ENCODE peak calls at places on chromosomes 1 and 21, in six cellular contexts. One of them, this sample, is unnamed.

GRCh38 chr1:14930224-14930965 is 223.2 kb upstream of the TMEM51 start:
- DNase-seq in neuronal stem cell: no peak
- DNase-seq in H9: no peak
- DNase-seq in mesenchymal stem cell: no peak
- DNase-seq in IMR-90: no peak
- DNase-seq in H1: no peak
- DNase-seq in this sample: no peak

GRCh38 chr1:32071758-32072621 is 749 bp upstream of the TMEM39B start:
- DNase-seq in H9: no peak
- DNase-seq in H1: no peak
- DNase-seq in IMR-90: peak
- DNase-seq in mesenchymal stem cell: peak
- DNase-seq in neuronal stem cell: no peak
- DNase-seq in this sample: peak

GRCh38 chr1:147756336-147756735 is 4.1 kb downstream of the GJA5 start:
- DNase-seq in H1: no peak
- DNase-seq in IMR-90: no peak
- DNase-seq in mesenchymal stem cell: no peak
- DNase-seq in H9: no peak
- DNase-seq in neuronal stem cell: no peak
- DNase-seq in this sample: peak

GRCh38 chr1:155093938-155094621 is 15.4 kb downstream of the EFNA3 start:
- DNase-seq in H9: no peak
- DNase-seq in H1: no peak
- DNase-seq in neuronal stem cell: no peak
- DNase-seq in mesenchymal stem cell: peak
- DNase-seq in IMR-90: peak
- DNase-seq in this sample: peak

GRCh38 chr1:111620412-111620971 is 903 bp downstream of the RAP1A start:
- DNase-seq in H1: no peak
- DNase-seq in H9: no peak
- DNase-seq in IMR-90: no peak
- DNase-seq in mesenchymal stem cell: no peak
- DNase-seq in neuronal stem cell: no peak
- DNase-seq in this sample: peak

GRCh38 chr1:213014642-213015041 is 1.0 kb downstream of the ANGEL2 start:
- DNase-seq in neuronal stem cell: peak
- DNase-seq in IMR-90: peak
- DNase-seq in H1: no peak
- DNase-seq in H9: no peak
- DNase-seq in mesenchymal stem cell: peak
- DNase-seq in this sample: peak

GRCh38 chr21:34243562-34243961 is 120.2 kb upstream of the KCNE2 start:
- DNase-seq in neuronal stem cell: no peak
- DNase-seq in IMR-90: peak
- DNase-seq in H9: peak
- DNase-seq in H1: no peak
- DNase-seq in mesenchymal stem cell: peak
- DNase-seq in this sample: peak

GRCh38 chr1:23019094-23019850 is at the start of gene KDM1A:
- DNase-seq in mesenchymal stem cell: peak
- DNase-seq in H1: peak
- DNase-seq in neuronal stem cell: peak
- DNase-seq in IMR-90: peak
- DNase-seq in H9: peak
- DNase-seq in this sample: peak

GRCh38 chr1:91651243-91651642 is 150.6 kb downstream of the CDC7 start:
- DNase-seq in H1: no peak
- DNase-seq in H9: no peak
- DNase-seq in mesenchymal stem cell: no peak
- DNase-seq in IMR-90: no peak
- DNase-seq in neuronal stem cell: no peak
- DNase-seq in this sample: no peak

GRCh38 chr1:37808369-37809319 is 636 bp upstream of the YRDC start:
- DNase-seq in IMR-90: peak
- DNase-seq in H1: no peak
- DNase-seq in mesenchymal stem cell: peak
- DNase-seq in neuronal stem cell: peak
- DNase-seq in H9: peak
- DNase-seq in this sample: peak

GRCh38 chr1:20165522-20165951 is 20.4 kb upstream of the UBXN10 start:
- DNase-seq in neuronal stem cell: no peak
- DNase-seq in IMR-90: no peak
- DNase-seq in mesenchymal stem cell: peak
- DNase-seq in H9: no peak
- DNase-seq in H1: no peak
- DNase-seq in this sample: peak

GRCh38 chr1:117366982-117367768 is at the start of gene MAN1A2:
- DNase-seq in IMR-90: peak
- DNase-seq in neuronal stem cell: peak
- DNase-seq in mesenchymal stem cell: peak
- DNase-seq in H1: peak
- DNase-seq in H9: peak
- DNase-seq in this sample: peak

GRCh38 chr1:117367769-117368059 is 465 bp downstream of the MAN1A2 start:
- DNase-seq in neuronal stem cell: peak
- DNase-seq in mesenchymal stem cell: no peak
- DNase-seq in H1: no peak
- DNase-seq in IMR-90: peak
- DNase-seq in H9: no peak
- DNase-seq in this sample: peak

GRCh38 chr1:117370071-117370470 is 2.8 kb downstream of the MAN1A2 start:
- DNase-seq in H1: no peak
- DNase-seq in neuronal stem cell: no peak
- DNase-seq in mesenchymal stem cell: no peak
- DNase-seq in H9: no peak
- DNase-seq in IMR-90: peak
- DNase-seq in this sample: no peak

GRCh38 chr1:117366281-117366981 is 818 bp upstream of the MAN1A2 start:
- DNase-seq in H9: peak
- DNase-seq in H1: peak
- DNase-seq in neuronal stem cell: peak
- DNase-seq in mesenchymal stem cell: peak
- DNase-seq in IMR-90: peak
- DNase-seq in this sample: peak

DNA sequence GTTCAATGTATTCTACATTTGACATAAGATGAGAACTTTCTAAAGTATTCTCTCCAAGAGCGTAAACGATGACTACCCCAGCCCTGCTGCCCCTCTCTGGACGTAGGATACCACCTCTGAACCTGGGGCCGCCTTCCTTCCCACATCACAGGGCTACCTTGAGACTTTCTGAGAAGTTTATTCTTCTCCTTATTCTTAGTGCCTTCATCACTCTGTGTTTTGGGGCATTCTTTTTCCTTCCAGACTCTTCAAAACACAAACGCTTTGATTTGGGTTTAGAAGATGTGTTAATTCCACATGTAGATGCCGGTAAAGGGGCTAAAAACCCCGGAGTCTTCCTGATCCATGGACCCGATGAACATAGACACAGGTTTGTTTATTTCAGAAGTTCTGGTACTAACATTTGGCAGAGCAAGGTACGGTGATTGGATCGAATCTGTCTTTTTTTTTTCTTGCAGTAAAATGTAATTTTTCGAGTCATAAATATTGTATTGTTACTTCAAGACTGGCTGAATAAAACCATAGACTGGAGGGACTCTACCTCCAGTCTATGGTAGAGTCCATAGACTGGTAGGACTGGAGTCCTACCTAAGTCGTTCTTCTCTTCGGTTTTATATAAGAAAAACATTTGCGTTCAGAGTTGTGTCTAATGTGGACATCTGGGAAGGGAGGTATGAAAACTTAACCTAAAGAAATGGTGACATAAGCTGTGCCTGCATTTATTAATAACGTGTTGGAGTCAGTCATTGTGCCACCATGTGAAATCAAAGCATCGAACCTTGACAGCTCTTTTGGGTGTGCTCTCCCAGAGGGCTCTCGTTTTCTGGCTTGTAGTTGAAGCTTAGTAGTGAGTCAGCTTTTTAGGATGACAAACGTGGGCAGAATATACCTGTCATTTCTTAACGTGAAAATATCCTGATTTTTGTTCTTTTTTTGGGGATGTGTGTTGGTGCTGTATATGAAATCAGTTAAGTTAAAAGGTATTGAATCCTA is 1.2 kb downstream of the MAN1A2 start:
- DNase-seq in H9: no peak
- DNase-seq in IMR-90: peak
- DNase-seq in H1: no peak
- DNase-seq in mesenchymal stem cell: peak
- DNase-seq in neuronal stem cell: no peak
- DNase-seq in this sample: peak
- H3K4ac ChIP-seq in H9: no peak
- H3K4ac ChIP-seq in IMR-90: no peak
- H3K4ac ChIP-seq in H1: no peak
- H3K4ac ChIP-seq in mesenchymal stem cell: no peak
- H3K4ac ChIP-seq in neuronal stem cell: no peak
- H3K4ac ChIP-seq in this sample: no peak

GRCh38 chr1:63773496-63773814 is 362 bp upstream of the ROR1 start:
- DNase-seq in H9: no peak
- DNase-seq in IMR-90: no peak
- DNase-seq in neuronal stem cell: no peak
- DNase-seq in H1: no peak
- DNase-seq in mesenchymal stem cell: no peak
- DNase-seq in this sample: no peak
- H3K4ac ChIP-seq in H9: no peak
- H3K4ac ChIP-seq in IMR-90: no peak
- H3K4ac ChIP-seq in neuronal stem cell: no peak
- H3K4ac ChIP-seq in H1: peak
- H3K4ac ChIP-seq in mesenchymal stem cell: no peak
- H3K4ac ChIP-seq in this sample: no peak

DNA sequence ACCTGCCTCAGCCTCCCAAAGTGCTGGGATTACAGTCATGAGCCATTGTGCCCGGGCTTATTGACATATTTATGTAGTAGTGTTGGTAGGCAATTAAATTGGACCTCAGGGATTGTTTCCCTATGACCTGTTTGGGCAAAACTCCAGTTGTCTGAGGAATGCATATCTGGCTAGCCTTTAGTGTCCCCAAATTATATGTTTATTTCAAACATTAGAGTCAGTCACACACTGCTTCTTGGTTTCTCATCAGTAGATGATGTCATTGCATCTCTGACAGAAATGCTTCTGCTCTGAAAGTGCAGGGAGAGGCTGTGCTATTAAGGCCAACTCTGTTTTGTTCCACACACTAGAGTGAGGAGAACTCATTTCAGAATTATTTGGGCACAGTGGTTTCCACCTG is 12.5 kb downstream of the PIP5K1A start:
- DNase-seq in IMR-90: peak
- DNase-seq in H1: no peak
- DNase-seq in H9: no peak
- DNase-seq in mesenchymal stem cell: peak
- DNase-seq in neuronal stem cell: no peak
- DNase-seq in this sample: no peak
- H3K4ac ChIP-seq in IMR-90: no peak
- H3K4ac ChIP-seq in H1: no peak
- H3K4ac ChIP-seq in H9: no peak
- H3K4ac ChIP-seq in mesenchymal stem cell: no peak
- H3K4ac ChIP-seq in neuronal stem cell: no peak
- H3K4ac ChIP-seq in this sample: no peak

DNA sequence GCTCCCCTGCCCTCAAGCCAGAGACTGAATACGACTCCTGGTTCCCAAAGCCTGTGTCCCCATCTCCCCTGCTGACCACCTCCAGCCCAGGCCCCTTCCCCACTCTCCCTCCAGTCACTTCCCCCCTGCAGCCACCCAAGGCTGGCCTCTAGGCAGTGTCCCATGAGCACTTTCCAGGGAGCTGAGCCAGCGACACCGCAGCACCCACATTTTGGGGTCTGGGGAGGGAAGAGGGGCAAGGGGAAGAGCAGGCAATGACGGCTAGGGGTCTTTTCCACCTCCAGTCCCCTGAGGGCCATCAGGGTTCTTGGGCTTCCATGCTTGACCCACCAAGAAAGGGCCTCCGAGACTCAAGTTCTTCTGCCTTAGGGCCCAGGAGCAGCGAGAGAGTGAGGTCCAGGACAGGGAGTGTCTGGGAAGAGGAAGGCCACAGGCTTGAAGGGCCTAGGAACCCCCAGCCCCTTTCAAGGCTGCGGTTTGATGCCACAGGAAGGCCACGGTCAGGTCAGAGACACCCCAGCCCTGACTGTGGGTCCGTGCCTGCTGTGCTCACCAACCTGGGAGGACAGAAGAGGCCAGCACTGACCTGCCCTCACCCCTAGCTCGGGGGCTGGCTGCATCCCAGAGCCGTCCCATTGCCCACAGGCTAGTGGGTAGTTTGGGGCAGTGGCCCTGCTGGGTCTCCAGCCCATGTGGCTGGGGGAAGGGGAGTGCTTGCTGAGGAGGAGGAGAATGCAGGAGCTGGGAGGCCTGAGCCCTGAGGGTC is 54.6 kb downstream of the WNT9A start:
- DNase-seq in neuronal stem cell: no peak
- DNase-seq in H9: peak
- DNase-seq in IMR-90: no peak
- DNase-seq in mesenchymal stem cell: no peak
- DNase-seq in H1: no peak
- DNase-seq in this sample: no peak
- H3K4ac ChIP-seq in neuronal stem cell: no peak
- H3K4ac ChIP-seq in H9: no peak
- H3K4ac ChIP-seq in IMR-90: no peak
- H3K4ac ChIP-seq in mesenchymal stem cell: no peak
- H3K4ac ChIP-seq in H1: no peak
- H3K4ac ChIP-seq in this sample: no peak

DNA sequence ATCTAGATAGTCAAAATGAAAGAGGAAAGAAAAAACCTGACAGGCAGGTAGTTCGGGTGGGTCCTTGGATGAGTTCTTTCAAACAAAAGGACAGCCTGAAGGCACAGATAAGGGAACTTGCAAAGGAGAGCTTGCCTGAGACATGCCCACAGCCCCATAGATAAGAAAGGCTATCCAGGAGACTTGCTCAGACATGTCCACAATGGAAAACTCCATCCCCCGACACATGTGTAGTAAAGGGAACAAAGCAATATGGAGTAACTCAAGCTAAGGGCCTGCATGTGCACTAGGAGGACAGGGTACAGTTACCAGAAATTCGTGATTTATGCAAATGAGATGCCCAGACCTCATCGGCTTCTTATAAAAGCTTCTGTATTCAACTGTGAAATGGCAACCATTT is 281.5 kb downstream of the NEGR1 start:
- DNase-seq in mesenchymal stem cell: no peak
- DNase-seq in neuronal stem cell: no peak
- DNase-seq in IMR-90: peak
- DNase-seq in H9: peak
- DNase-seq in H1: peak
- DNase-seq in this sample: peak
- H3K4ac ChIP-seq in mesenchymal stem cell: no peak
- H3K4ac ChIP-seq in neuronal stem cell: no peak
- H3K4ac ChIP-seq in IMR-90: peak
- H3K4ac ChIP-seq in H9: no peak
- H3K4ac ChIP-seq in H1: peak
- H3K4ac ChIP-seq in this sample: peak

GRCh38 chr1:93602101-93602500 is 79.5 kb downstream of the BCAR3 start:
- DNase-seq in mesenchymal stem cell: no peak
- DNase-seq in neuronal stem cell: no peak
- DNase-seq in H9: no peak
- DNase-seq in IMR-90: no peak
- DNase-seq in H1: no peak
- DNase-seq in this sample: no peak
- H3K4ac ChIP-seq in mesenchymal stem cell: no peak
- H3K4ac ChIP-seq in neuronal stem cell: no peak
- H3K4ac ChIP-seq in H9: no peak
- H3K4ac ChIP-seq in IMR-90: no peak
- H3K4ac ChIP-seq in H1: no peak
- H3K4ac ChIP-seq in this sample: no peak

GRCh38 chr1:21914880-21915640 is 22.1 kb downstream of the HSPG2 start:
- DNase-seq in IMR-90: no peak
- DNase-seq in H9: no peak
- DNase-seq in H1: no peak
- DNase-seq in mesenchymal stem cell: peak
- DNase-seq in neuronal stem cell: no peak
- DNase-seq in this sample: no peak
- H3K4ac ChIP-seq in IMR-90: no peak
- H3K4ac ChIP-seq in H9: no peak
- H3K4ac ChIP-seq in H1: no peak
- H3K4ac ChIP-seq in mesenchymal stem cell: peak
- H3K4ac ChIP-seq in neuronal stem cell: no peak
- H3K4ac ChIP-seq in this sample: no peak